ENCODE peak calls at places on chromosomes 13 and 19, in five cellular contexts. One of them, this sample, is unnamed.

GRCh38 chr19:5394907-5395505 is 54.4 kb upstream of the PTPRS start:
- DNase-seq in CD4-positive, CD25-positive, alpha-beta regulatory T cell: no peak
- DNase-seq in left ventricle myocardium inferior: no peak
- DNase-seq in PC-3: no peak
- DNase-seq in Peyer's patch: no peak
- DNase-seq in this sample: no peak

GRCh38 chr19:18580311-18580710 is 8.3 kb upstream of the REX1BD start:
- DNase-seq in PC-3: no peak
- DNase-seq in left ventricle myocardium inferior: no peak
- DNase-seq in Peyer's patch: no peak
- DNase-seq in CD4-positive, CD25-positive, alpha-beta regulatory T cell: no peak
- DNase-seq in this sample: no peak

GRCh38 chr19:42606660-42607351 is 12.1 kb upstream of the CEACAM8 start:
- DNase-seq in Peyer's patch: peak
- DNase-seq in PC-3: peak
- DNase-seq in left ventricle myocardium inferior: peak
- DNase-seq in CD4-positive, CD25-positive, alpha-beta regulatory T cell: peak
- DNase-seq in this sample: no peak

GRCh38 chr13:41649659-41650058 is 192.3 kb downstream of the RGCC start:
- DNase-seq in CD4-positive, CD25-positive, alpha-beta regulatory T cell: no peak
- DNase-seq in left ventricle myocardium inferior: no peak
- DNase-seq in Peyer's patch: no peak
- DNase-seq in PC-3: peak
- DNase-seq in this sample: no peak

GRCh38 chr19:36093146-36093662 is 17.7 kb upstream of the OVOL3 start:
- DNase-seq in CD4-positive, CD25-positive, alpha-beta regulatory T cell: no peak
- DNase-seq in PC-3: no peak
- DNase-seq in left ventricle myocardium inferior: no peak
- DNase-seq in Peyer's patch: no peak
- DNase-seq in this sample: no peak

GRCh38 chr19:19059837-19060611 is 3.8 kb upstream of the SLC25A42 start:
- DNase-seq in CD4-positive, CD25-positive, alpha-beta regulatory T cell: no peak
- DNase-seq in left ventricle myocardium inferior: no peak
- DNase-seq in PC-3: no peak
- DNase-seq in Peyer's patch: no peak
- DNase-seq in this sample: no peak

GRCh38 chr19:19672816-19673215 is 4.2 kb downstream of the ZNF101 start:
- DNase-seq in left ventricle myocardium inferior: no peak
- DNase-seq in Peyer's patch: no peak
- DNase-seq in PC-3: no peak
- DNase-seq in CD4-positive, CD25-positive, alpha-beta regulatory T cell: no peak
- DNase-seq in this sample: no peak

GRCh38 chr19:33819875-33820781 is 23.5 kb downstream of the KCTD15 start:
- DNase-seq in left ventricle myocardium inferior: peak
- DNase-seq in PC-3: peak
- DNase-seq in CD4-positive, CD25-positive, alpha-beta regulatory T cell: peak
- DNase-seq in Peyer's patch: peak
- DNase-seq in this sample: peak

GRCh38 chr13:113924184-113924583 is 49.7 kb downstream of the C13orf46 start:
- DNase-seq in CD4-positive, CD25-positive, alpha-beta regulatory T cell: no peak
- DNase-seq in left ventricle myocardium inferior: no peak
- DNase-seq in PC-3: no peak
- DNase-seq in Peyer's patch: no peak
- DNase-seq in this sample: peak

GRCh38 chr13:47661076-47661475 is 340.0 kb downstream of the SUCLA2 start:
- DNase-seq in PC-3: peak
- DNase-seq in Peyer's patch: no peak
- DNase-seq in left ventricle myocardium inferior: no peak
- DNase-seq in CD4-positive, CD25-positive, alpha-beta regulatory T cell: no peak
- DNase-seq in this sample: no peak

GRCh38 chr19:4337906-4338440 is 654 bp downstream of the STAP2 start:
- DNase-seq in left ventricle myocardium inferior: no peak
- DNase-seq in Peyer's patch: peak
- DNase-seq in PC-3: peak
- DNase-seq in CD4-positive, CD25-positive, alpha-beta regulatory T cell: no peak
- DNase-seq in this sample: no peak

GRCh38 chr19:5973867-5974635 is 3.9 kb downstream of the RANBP3 start:
- DNase-seq in CD4-positive, CD25-positive, alpha-beta regulatory T cell: no peak
- DNase-seq in PC-3: no peak
- DNase-seq in left ventricle myocardium inferior: no peak
- DNase-seq in Peyer's patch: no peak
- DNase-seq in this sample: no peak

GRCh38 chr13:113534236-113534860 is 43.8 kb upstream of the DCUN1D2 start:
- DNase-seq in PC-3: peak
- DNase-seq in left ventricle myocardium inferior: no peak
- DNase-seq in CD4-positive, CD25-positive, alpha-beta regulatory T cell: no peak
- DNase-seq in Peyer's patch: no peak
- DNase-seq in this sample: no peak

GRCh38 chr13:63855457-63856118 is 2439.9 kb upstream of the PCDH20 start:
- DNase-seq in PC-3: no peak
- DNase-seq in left ventricle myocardium inferior: no peak
- DNase-seq in Peyer's patch: no peak
- DNase-seq in CD4-positive, CD25-positive, alpha-beta regulatory T cell: no peak
- DNase-seq in this sample: no peak

GRCh38 chr19:36041831-36042230 is 9.2 kb upstream of the CLIP3 start:
- DNase-seq in CD4-positive, CD25-positive, alpha-beta regulatory T cell: no peak
- DNase-seq in PC-3: peak
- DNase-seq in Peyer's patch: no peak
- DNase-seq in left ventricle myocardium inferior: no peak
- DNase-seq in this sample: no peak

GRCh38 chr13:50955212-50955611 is 45.6 kb downstream of the RNASEH2B start:
- DNase-seq in left ventricle myocardium inferior: no peak
- DNase-seq in PC-3: no peak
- DNase-seq in Peyer's patch: no peak
- DNase-seq in CD4-positive, CD25-positive, alpha-beta regulatory T cell: no peak
- DNase-seq in this sample: no peak

GRCh38 chr13:49563513-49563912 is 21.8 kb downstream of the RCBTB1 start:
- DNase-seq in Peyer's patch: no peak
- DNase-seq in PC-3: no peak
- DNase-seq in CD4-positive, CD25-positive, alpha-beta regulatory T cell: no peak
- DNase-seq in left ventricle myocardium inferior: no peak
- DNase-seq in this sample: no peak

GRCh38 chr19:9797871-9798270 is 21.0 kb downstream of the FBXL12 start:
- DNase-seq in left ventricle myocardium inferior: no peak
- DNase-seq in CD4-positive, CD25-positive, alpha-beta regulatory T cell: no peak
- DNase-seq in Peyer's patch: no peak
- DNase-seq in PC-3: peak
- DNase-seq in this sample: no peak

GRCh38 chr13:46633416-46633815 is 80.4 kb downstream of the LRCH1 start:
- DNase-seq in Peyer's patch: no peak
- DNase-seq in PC-3: peak
- DNase-seq in CD4-positive, CD25-positive, alpha-beta regulatory T cell: no peak
- DNase-seq in left ventricle myocardium inferior: no peak
- DNase-seq in this sample: no peak

GRCh38 chr19:46606681-46607440 is 5.7 kb downstream of the CALM3 start:
- DNase-seq in left ventricle myocardium inferior: no peak
- DNase-seq in CD4-positive, CD25-positive, alpha-beta regulatory T cell: no peak
- DNase-seq in Peyer's patch: no peak
- DNase-seq in PC-3: no peak
- DNase-seq in this sample: no peak

GRCh38 chr19:39372047-39372802 is 18.7 kb downstream of the PAF1 start:
- DNase-seq in CD4-positive, CD25-positive, alpha-beta regulatory T cell: no peak
- DNase-seq in PC-3: no peak
- DNase-seq in Peyer's patch: no peak
- DNase-seq in left ventricle myocardium inferior: peak
- DNase-seq in this sample: peak

DNA sequence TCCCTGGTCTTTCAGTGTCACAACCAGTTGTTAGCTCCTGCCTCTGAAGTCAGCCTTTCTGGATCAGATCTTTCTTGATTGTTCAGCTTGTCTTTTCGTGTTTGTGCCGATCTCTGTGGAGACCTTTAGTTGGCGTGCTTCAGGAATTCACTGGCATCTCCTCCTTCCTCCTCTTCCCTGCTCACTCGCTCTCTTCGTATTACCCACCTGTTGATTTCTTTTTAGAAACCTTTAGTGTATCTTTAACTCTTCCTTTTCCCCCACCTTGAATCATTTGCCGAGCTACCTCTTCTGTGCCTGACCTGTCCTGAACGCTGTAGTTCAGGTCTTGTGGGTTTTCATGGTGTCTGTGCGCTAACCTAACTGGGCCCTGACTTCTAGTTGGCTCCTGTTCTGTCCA is 64.0 kb upstream of the TEX29 start:
- DNase-seq in PC-3: no peak
- DNase-seq in Peyer's patch: no peak
- DNase-seq in left ventricle myocardium inferior: no peak
- DNase-seq in CD4-positive, CD25-positive, alpha-beta regulatory T cell: no peak
- DNase-seq in this sample: no peak
- H3K27ac ChIP-seq in PC-3: no peak
- H3K27ac ChIP-seq in Peyer's patch: no peak
- H3K27ac ChIP-seq in left ventricle myocardium inferior: no peak
- H3K27ac ChIP-seq in CD4-positive, CD25-positive, alpha-beta regulatory T cell: no peak
- H3K27ac ChIP-seq in this sample: no peak

GRCh38 chr13:73158851-73159250 is 100.0 kb downstream of the KLF5 start:
- DNase-seq in Peyer's patch: no peak
- DNase-seq in PC-3: peak
- DNase-seq in CD4-positive, CD25-positive, alpha-beta regulatory T cell: no peak
- DNase-seq in left ventricle myocardium inferior: no peak
- DNase-seq in this sample: no peak
- H3K27ac ChIP-seq in Peyer's patch: no peak
- H3K27ac ChIP-seq in PC-3: no peak
- H3K27ac ChIP-seq in CD4-positive, CD25-positive, alpha-beta regulatory T cell: no peak
- H3K27ac ChIP-seq in left ventricle myocardium inferior: no peak
- H3K27ac ChIP-seq in this sample: no peak

DNA sequence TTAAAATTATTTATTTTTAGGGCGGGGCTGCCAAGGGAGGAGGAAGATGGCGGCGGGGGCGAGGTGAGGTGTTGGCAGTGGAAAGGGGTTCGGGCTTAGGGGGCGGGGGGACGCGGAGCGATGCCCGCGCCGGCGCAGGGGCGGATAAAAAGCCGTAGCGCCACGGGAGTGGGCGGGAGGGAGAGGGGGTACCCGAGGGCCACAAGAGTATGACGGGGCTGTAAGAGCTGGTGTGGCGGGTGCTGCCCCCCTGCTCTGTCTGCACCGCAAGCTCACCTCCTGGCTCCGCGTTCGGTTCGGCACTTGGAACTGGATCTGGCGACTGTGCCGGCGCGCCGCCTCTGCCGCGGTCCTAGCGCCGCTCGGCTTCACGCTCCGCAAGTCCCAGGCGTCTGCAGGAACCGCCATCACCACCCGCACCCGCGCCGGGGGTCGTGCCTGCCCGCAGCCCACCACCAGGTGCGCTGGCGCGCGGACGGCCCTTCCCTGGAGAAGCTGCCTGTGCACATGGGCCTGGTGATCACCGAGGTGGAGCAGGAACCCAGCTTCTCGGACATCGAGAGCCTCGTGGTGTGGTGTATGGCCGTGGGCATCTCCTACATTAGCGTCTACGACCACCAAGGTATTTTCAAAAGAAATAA is 265.2 kb upstream of the SGCG start:
- DNase-seq in left ventricle myocardium inferior: peak
- DNase-seq in PC-3: no peak
- DNase-seq in Peyer's patch: no peak
- DNase-seq in CD4-positive, CD25-positive, alpha-beta regulatory T cell: no peak
- DNase-seq in this sample: no peak
- H3K27ac ChIP-seq in left ventricle myocardium inferior: no peak
- H3K27ac ChIP-seq in PC-3: no peak
- H3K27ac ChIP-seq in Peyer's patch: no peak
- H3K27ac ChIP-seq in CD4-positive, CD25-positive, alpha-beta regulatory T cell: no peak
- H3K27ac ChIP-seq in this sample: no peak

GRCh38 chr13:53142301-53142700 is 113.7 kb downstream of the OLFM4 start:
- DNase-seq in CD4-positive, CD25-positive, alpha-beta regulatory T cell: no peak
- DNase-seq in Peyer's patch: no peak
- DNase-seq in PC-3: no peak
- DNase-seq in left ventricle myocardium inferior: no peak
- DNase-seq in this sample: no peak

GRCh38 chr13:53136554-53136953 is 107.9 kb downstream of the OLFM4 start:
- DNase-seq in left ventricle myocardium inferior: no peak
- DNase-seq in PC-3: no peak
- DNase-seq in Peyer's patch: no peak
- DNase-seq in CD4-positive, CD25-positive, alpha-beta regulatory T cell: no peak
- DNase-seq in this sample: no peak

GRCh38 chr13:53141336-53141735 is 112.7 kb downstream of the OLFM4 start:
- DNase-seq in Peyer's patch: no peak
- DNase-seq in CD4-positive, CD25-positive, alpha-beta regulatory T cell: no peak
- DNase-seq in left ventricle myocardium inferior: no peak
- DNase-seq in PC-3: no peak
- DNase-seq in this sample: no peak

GRCh38 chr13:53137777-53138176 is 109.2 kb downstream of the OLFM4 start:
- DNase-seq in PC-3: peak
- DNase-seq in left ventricle myocardium inferior: no peak
- DNase-seq in CD4-positive, CD25-positive, alpha-beta regulatory T cell: no peak
- DNase-seq in Peyer's patch: no peak
- DNase-seq in this sample: no peak

GRCh38 chr13:53138369-53139036 is 109.9 kb downstream of the OLFM4 start:
- DNase-seq in left ventricle myocardium inferior: peak
- DNase-seq in CD4-positive, CD25-positive, alpha-beta regulatory T cell: no peak
- DNase-seq in Peyer's patch: no peak
- DNase-seq in PC-3: no peak
- DNase-seq in this sample: no peak
- H3K27ac ChIP-seq in left ventricle myocardium inferior: peak
- H3K27ac ChIP-seq in CD4-positive, CD25-positive, alpha-beta regulatory T cell: no peak
- H3K27ac ChIP-seq in Peyer's patch: no peak
- H3K27ac ChIP-seq in PC-3: no peak
- H3K27ac ChIP-seq in this sample: peak

DNA sequence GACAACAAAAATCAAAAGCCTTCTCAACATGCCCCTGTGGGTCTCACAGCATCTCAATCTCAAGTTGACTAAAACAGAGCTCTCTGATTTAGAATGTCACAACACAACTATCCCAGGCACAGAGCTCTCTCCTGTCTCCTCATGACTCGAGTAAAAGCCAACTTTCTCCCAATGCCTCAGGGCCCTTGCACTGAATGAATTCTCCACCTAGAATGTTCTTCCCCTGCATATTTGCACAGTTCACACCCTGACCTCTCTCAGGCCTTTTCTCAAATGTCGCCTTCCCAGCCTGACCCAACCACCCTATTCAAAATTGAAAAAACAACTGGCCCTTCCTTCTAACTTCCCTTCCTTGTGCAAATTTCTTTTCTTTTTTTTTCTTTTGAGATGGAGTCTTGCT is 3.7 kb upstream of the SWSAP1 start:
- DNase-seq in PC-3: no peak
- DNase-seq in Peyer's patch: no peak
- DNase-seq in CD4-positive, CD25-positive, alpha-beta regulatory T cell: no peak
- DNase-seq in left ventricle myocardium inferior: no peak
- DNase-seq in this sample: no peak
- H3K27ac ChIP-seq in PC-3: no peak
- H3K27ac ChIP-seq in Peyer's patch: no peak
- H3K27ac ChIP-seq in CD4-positive, CD25-positive, alpha-beta regulatory T cell: no peak
- H3K27ac ChIP-seq in left ventricle myocardium inferior: no peak
- H3K27ac ChIP-seq in this sample: no peak

GRCh38 chr13:76711515-76712182 is 174.6 kb downstream of the KCTD12 start:
- DNase-seq in PC-3: peak
- DNase-seq in Peyer's patch: no peak
- DNase-seq in left ventricle myocardium inferior: no peak
- DNase-seq in CD4-positive, CD25-positive, alpha-beta regulatory T cell: no peak
- DNase-seq in this sample: no peak
- H3K27ac ChIP-seq in PC-3: no peak
- H3K27ac ChIP-seq in Peyer's patch: no peak
- H3K27ac ChIP-seq in left ventricle myocardium inferior: peak
- H3K27ac ChIP-seq in CD4-positive, CD25-positive, alpha-beta regulatory T cell: no peak
- H3K27ac ChIP-seq in this sample: no peak

DNA sequence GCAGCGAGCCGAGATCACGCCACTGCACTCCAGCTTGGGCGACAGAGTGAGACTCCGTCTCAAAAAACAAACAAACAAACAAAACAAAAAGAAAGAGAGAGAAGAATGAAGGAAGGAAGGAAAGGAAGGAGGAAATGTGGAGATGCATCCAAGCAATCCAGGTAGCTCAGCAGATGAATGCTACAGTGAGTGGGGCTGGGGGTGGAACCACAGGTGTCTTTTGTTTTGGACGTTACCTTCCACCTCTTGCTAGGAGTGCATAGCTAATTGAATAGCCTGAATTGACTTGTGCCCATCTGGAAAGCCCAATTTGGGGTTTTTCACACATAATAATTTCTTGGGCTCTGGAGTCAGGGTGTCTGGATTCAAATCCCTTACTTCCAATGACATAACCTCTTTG is 66.0 kb upstream of the GTF3A start:
- DNase-seq in left ventricle myocardium inferior: no peak
- DNase-seq in CD4-positive, CD25-positive, alpha-beta regulatory T cell: no peak
- DNase-seq in Peyer's patch: no peak
- DNase-seq in PC-3: no peak
- DNase-seq in this sample: no peak
- H3K27ac ChIP-seq in left ventricle myocardium inferior: no peak
- H3K27ac ChIP-seq in CD4-positive, CD25-positive, alpha-beta regulatory T cell: no peak
- H3K27ac ChIP-seq in Peyer's patch: no peak
- H3K27ac ChIP-seq in PC-3: no peak
- H3K27ac ChIP-seq in this sample: no peak